ENCODE peak calls at places on chromosomes 2 and 18, in four cellular contexts. V is nephron progenitor cell, P is AG04449, W is uterus. H is an unnamed sample.

GRCh38 chr18:22166070-22166972 is 3.1 kb upstream of the GATA6 start:
- DNase-seq in V (peak; percentile 63), P (no peak), W (peak; percentile 62), H (peak; percentile 19)

GRCh38 chr18:77071711-77072292 is 60.8 kb downstream of the MBP start:
- DNase-seq in P (peak; percentile 91), V (no peak), W (peak; percentile 19), H (no peak)

GRCh38 chr2:120930236-120930635 is 194.6 kb downstream of the GLI2 start:
- DNase-seq in W (no peak), P (no peak), V (no peak), H (no peak)

GRCh38 chr2:33552758-33553461 is 46.2 kb downstream of the FAM98A start:
- DNase-seq in V (no peak), W (no peak), P (no peak), H (no peak)

GRCh38 chr2:137123241-137123640 is 357.9 kb downstream of the THSD7B start:
- DNase-seq in P (no peak), V (no peak), W (no peak), H (no peak)

GRCh38 chr2:107936427-107937359 is 49.6 kb upstream of the SLC5A7 start:
- DNase-seq in V (peak; percentile 39), W (no peak), P (no peak), H (peak; percentile 41)

GRCh38 chr18:25962176-25962575 is 128.2 kb downstream of the SS18 start:
- DNase-seq in V (no peak), W (no peak), P (no peak), H (no peak)

GRCh38 chr2:222057249-222058073 is 241.3 kb downstream of the PAX3 start:
- DNase-seq in W (no peak), V (no peak), P (no peak), H (no peak)

GRCh38 chr2:121080013-121080772 is 204.8 kb downstream of the TFCP2L1 start:
- DNase-seq in W (peak; percentile 67), P (no peak), V (peak; percentile 87), H (peak; percentile 87)

GRCh38 chr18:13608791-13609552 is 117.4 kb downstream of the FAM210A start:
- DNase-seq in V (no peak), W (no peak), P (no peak), H (no peak)

GRCh38 chr2:5743992-5744391 is 51.8 kb downstream of the SOX11 start:
- DNase-seq in V (no peak), P (no peak), W (no peak), H (no peak)

GRCh38 chr2:85780316-85781092 is 26.7 kb downstream of the ATOH8 start:
- DNase-seq in V (no peak), W (no peak), P (no peak), H (no peak)

GRCh38 chr2:149597050-149598013 is 9.8 kb upstream of the MMADHC start:
- DNase-seq in W (peak; percentile 37), P (no peak), V (peak; percentile 53), H (peak; percentile 47)

GRCh38 chr2:7633556-7634153 is 716.4 kb downstream of the RNF144A start:
- DNase-seq in P (no peak), V (no peak), W (no peak), H (no peak)

GRCh38 chr2:88074854-88075292 is 7.2 kb downstream of the SMYD1 start:
- DNase-seq in P (peak; percentile 87), V (no peak), W (no peak), H (no peak)

GRCh38 chr18:76348267-76349066 is 146.6 kb downstream of the ZNF516 start:
- DNase-seq in P (no peak), V (peak; percentile 48), W (no peak), H (no peak)

GRCh38 chr2:197269173-197269572 is 41.4 kb downstream of the ANKRD44 start:
- DNase-seq in W (no peak), P (no peak), V (no peak), H (no peak)

GRCh38 chr2:127611076-127611925 is 34.7 kb upstream of the GPR17 start:
- DNase-seq in W (no peak), V (no peak), P (no peak), H (no peak)

GRCh38 chr18:37460616-37461015 is 105.0 kb downstream of the CELF4 start:
- DNase-seq in W (no peak), V (no peak), P (no peak), H (no peak)

GRCh38 chr18:39414009-39414700 is 1848.6 kb upstream of the CELF4 start:
- DNase-seq in P (no peak), W (no peak), V (no peak), H (no peak)

GRCh38 chr2:206442854-206443734 is at the start of gene ADAM23:
- DNase-seq in V (peak; percentile 80), P (no peak), W (no peak), H (peak; percentile 63)

GRCh38 chr2:60948926-60949579 is 67.7 kb downstream of the REL start:
- DNase-seq in P (no peak), W (no peak), V (no peak), H (no peak)

GRCh38 chr2:122167561-122167960 is 412.1 kb downstream of the TSN start:
- DNase-seq in P (no peak), V (peak; percentile 10), W (no peak), H (no peak)

GRCh38 chr18:62183578-62184195 is 3.2 kb downstream of the PIGN start:
- DNase-seq in P (no peak), W (peak; percentile 20), V (peak; percentile 30), H (peak; percentile 38)

GRCh38 chr2:11988691-11989465 is 242.4 kb downstream of the LPIN1 start:
- DNase-seq in V (no peak), W (peak; percentile 43), P (no peak), H (no peak)

GRCh38 chr2:215567504-215567903 is 131.6 kb upstream of the FN1 start:
- DNase-seq in V (no peak), P (no peak), W (no peak), H (no peak)

GRCh38 chr2:238945433-238946150 is 97.7 kb downstream of the TWIST2 start:
- DNase-seq in P (no peak), W (peak; percentile 64), V (peak; percentile 52), H (peak; percentile 54)
- TF ChIP-seq CTCF in P (peak; percentile 87), W (peak; percentile 56), V (peak; percentile 66), H (peak; percentile 23)

GRCh38 chr2:57598552-57598951 is 448.1 kb upstream of the VRK2 start:
- DNase-seq in W (no peak), P (no peak), V (no peak), H (no peak)

GRCh38 chr2:57602738-57603137 is 443.9 kb upstream of the VRK2 start:
- DNase-seq in P (no peak), V (no peak), W (no peak), H (no peak)

GRCh38 chr2:57597940-57598339 is 448.7 kb upstream of the VRK2 start:
- DNase-seq in V (no peak), P (no peak), W (no peak), H (no peak)
- TF ChIP-seq CTCF in V (no peak), P (no peak), W (no peak), H (no peak)

GRCh38 chr2:152407204-152407721 is 72.3 kb downstream of the FMNL2 start:
- DNase-seq in W (peak; percentile 51), V (peak; percentile 63), P (no peak), H (peak; percentile 31)
- TF ChIP-seq CTCF in W (no peak), V (no peak), P (no peak), H (no peak)

GRCh38 chr2:201188449-201188848 is 5.5 kb downstream of the CASP10 start:
- DNase-seq in V (no peak), W (no peak), P (no peak), H (no peak)

GRCh38 chr2:201180010-201180409 is 2.9 kb upstream of the CASP10 start:
- DNase-seq in W (no peak), V (no peak), P (no peak), H (no peak)

GRCh38 chr2:201185863-201186262 is 2.9 kb downstream of the CASP10 start:
- DNase-seq in V (no peak), P (no peak), W (no peak), H (no peak)

GRCh38 chr2:201183373-201183742 is 417 bp downstream of the CASP10 start:
- DNase-seq in W (no peak), P (no peak), V (no peak), H (no peak)

GRCh38 chr2:201182650-201183372 is at the start of gene CASP10:
- DNase-seq in W (no peak), P (no peak), V (no peak), H (peak; percentile 31)
- TF ChIP-seq CTCF in W (peak; percentile 26), P (no peak), V (no peak), H (no peak)

GRCh38 chr2:20682166-20682565 is 15.2 kb downstream of the GDF7 start:
- DNase-seq in P (no peak), V (no peak), W (no peak), H (peak; percentile 47)
- TF ChIP-seq CTCF in P (peak; percentile 71), V (peak; percentile 47), W (peak; percentile 20), H (peak; percentile 41)